ENCODE peak calls at places on chromosomes 12 and 14, in seven cellular contexts. W is stimulated activated CD8-positive, alpha-beta memory T cell treated with anti-CD3 and anti-CD28 coated beads, Interleukin-4, amount 100 ng/mL, for 1 hour; A is HTR-8/SVneo; J is hepatocyte; G is EL; U is body of pancreas; R is T-cell. K is an unnamed sample.

GRCh38 chr12:120259418-120260202 is 5.9 kb downstream of the PXN start:
- DNase-seq in W (no peak), G (no peak), A (no peak), J (no peak), R (no peak), U (no peak), K (no peak)

GRCh38 chr12:81520064-81520945 is 238.8 kb downstream of the PPFIA2 start:
- DNase-seq in J (no peak), W (no peak), R (no peak), U (no peak), G (no peak), A (no peak), K (no peak)

GRCh38 chr12:27593266-27593665 is 69.3 kb downstream of the PPFIBP1 start:
- DNase-seq in R (no peak), G (no peak), U (no peak), W (no peak), J (no peak), A (no peak), K (no peak)

GRCh38 chr12:49791156-49791555 is 37.1 kb downstream of the NCKAP5L start:
- DNase-seq in W (no peak), G (no peak), J (no peak), R (no peak), A (no peak), U (no peak), K (no peak)

GRCh38 chr12:21656931-21657335 is 709 bp downstream of the LDHB start:
- DNase-seq in G (peak), J (peak), U (peak), A (no peak), W (peak), R (no peak), K (peak)

GRCh38 chr14:50768693-50769092 is 62.3 kb downstream of the NIN start:
- DNase-seq in R (no peak), W (no peak), G (peak), J (no peak), U (no peak), A (no peak), K (no peak)

GRCh38 chr12:101172316-101172715 is 37.7 kb downstream of the SLC5A8 start:
- DNase-seq in A (peak), G (peak), R (no peak), J (peak), U (no peak), W (no peak), K (no peak)

GRCh38 chr12:28569698-28570411 is 379.6 kb downstream of the CCDC91 start:
- DNase-seq in J (no peak), G (peak), A (no peak), R (no peak), U (peak), W (no peak), K (no peak)